ENCODE peak calls at places on chromosomes 4 and X, in four cellular contexts. S, O, M and Y are unnamed samples.

GRCh38 chrX:15988661-15989603 is 134.3 kb upstream of the AP1S2 start:
- DNase-seq in M (no peak), S (no peak), O (no peak), Y (no peak)

GRCh38 chr4:130422255-130422654 is 1326.3 kb downstream of the C4orf33 start:
- DNase-seq in M (no peak), S (no peak), O (no peak), Y (no peak)

GRCh38 chr4:48968814-48969213 is 17.3 kb upstream of the CWH43 start:
- DNase-seq in M (no peak), S (no peak), O (no peak), Y (no peak)

GRCh38 chrX:150569155-150569477 is 695 bp downstream of the MTM1 start:
- DNase-seq in O (no peak), M (no peak), S (no peak), Y (no peak)

GRCh38 chr4:108045687-108046024 is 56.0 kb downstream of the HADH start:
- DNase-seq in M (no peak), O (no peak), S (no peak), Y (no peak)

GRCh38 chr4:139689093-139689722 is 23.6 kb downstream of the MGST2 start:
- DNase-seq in O (no peak), S (no peak), M (no peak), Y (no peak)

GRCh38 chr4:128601992-128602695 is 207.4 kb upstream of the JADE1 start:
- DNase-seq in O (no peak), S (no peak), M (no peak), Y (no peak)

GRCh38 chrX:110006826-110007375 is 4.0 kb downstream of the TMEM164 start:
- DNase-seq in S (no peak), O (no peak), M (no peak), Y (no peak)

GRCh38 chr4:181661090-181661489 is 582.1 kb upstream of the TENM3 start:
- DNase-seq in S (no peak), O (no peak), M (no peak), Y (no peak)

GRCh38 chr4:138804705-138805104 is 210.9 kb upstream of the NOCT start:
- DNase-seq in O (no peak), M (no peak), S (no peak), Y (no peak)

GRCh38 chrX:85024044-85024443 is 20.4 kb downstream of the APOOL start:
- DNase-seq in M (no peak), O (no peak), S (no peak), Y (no peak)

GRCh38 chr4:3248178-3248480 is 830 bp upstream of the MSANTD1 start:
- DNase-seq in S (no peak), M (no peak), O (no peak), Y (no peak)

GRCh38 chrX:1516596-1517104 is 20.3 kb downstream of the P2RY8 start:
- DNase-seq in M (no peak), O (no peak), S (no peak), Y (no peak)

GRCh38 chr4:149715822-149716585 is 99.6 kb downstream of the IQCM start:
- DNase-seq in M (peak), O (no peak), S (no peak), Y (no peak)

GRCh38 chrX:40068048-40068447 is 29.7 kb downstream of the BCOR start:
- DNase-seq in M (no peak), S (no peak), O (no peak), Y (no peak)

GRCh38 chrX:17788956-17789562 is 51.8 kb downstream of the SCML1 start:
- DNase-seq in M (no peak), S (no peak), O (no peak), Y (no peak)

GRCh38 chr4:80243274-80244018 is 23.0 kb upstream of the FGF5 start:
- DNase-seq in M (no peak), S (no peak), O (no peak), Y (no peak)

GRCh38 chr4:4664234-4664633 is 122.4 kb upstream of the STX18 start:
- DNase-seq in M (no peak), S (no peak), O (no peak), Y (no peak)

GRCh38 chr4:183434264-183435045 is 10.0 kb upstream of the CDKN2AIP start:
- DNase-seq in S (no peak), M (no peak), O (no peak), Y (no peak)

GRCh38 chrX:132413459-132413858 is 75.4 kb downstream of the MBNL3 start:
- DNase-seq in O (no peak), S (no peak), M (no peak), Y (no peak)

GRCh38 chr4:60201052-60201673 is 999.0 kb upstream of the ADGRL3 start:
- DNase-seq in S (peak), O (no peak), M (no peak), Y (peak)

GRCh38 chrX:20056704-20057103 is 60.0 kb downstream of the MAP7D2 start:
- DNase-seq in M (no peak), S (no peak), O (no peak), Y (no peak)

GRCh38 chr4:18192901-18193300 is 171.3 kb upstream of the LCORL start:
- DNase-seq in M (no peak), O (no peak), S (no peak), Y (no peak)

GRCh38 chr4:177109769-177110168 is 199.9 kb upstream of the NEIL3 start:
- DNase-seq in O (no peak), M (no peak), S (no peak), Y (no peak)

GRCh38 chr4:6910340-6910959 is 824 bp downstream of the TBC1D14 start:
- DNase-seq in O (no peak), S (no peak), M (peak), Y (no peak)
- TF ChIP-seq CTCF in O (peak), S (no peak), M (no peak), Y (no peak)

GRCh38 chr4:26780524-26780923 is 80.1 kb upstream of the STIM2 start:
- DNase-seq in M (no peak), O (no peak), S (no peak), Y (no peak)
- TF ChIP-seq CTCF in M (no peak), O (no peak), S (no peak), Y (no peak)

DNA sequence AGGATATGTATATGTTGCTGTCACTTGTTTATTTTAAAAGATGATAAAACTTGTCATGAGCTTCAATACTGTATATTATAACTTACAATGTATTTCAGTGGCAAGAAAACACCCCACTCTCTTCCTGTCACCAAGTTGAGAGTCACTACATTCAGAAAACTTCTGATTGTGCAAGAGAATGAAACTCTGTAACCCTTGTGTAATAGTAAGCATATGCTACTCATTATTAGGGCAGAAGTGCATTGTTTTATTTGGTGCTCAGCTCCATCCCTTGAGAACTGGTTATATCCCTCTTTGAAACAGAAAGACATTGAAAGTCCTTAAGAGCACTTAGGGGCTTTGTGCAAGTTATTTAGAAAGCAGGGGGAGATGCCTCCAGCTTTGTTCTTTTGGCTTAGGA is 594.5 kb downstream of the ARAP2 start:
- DNase-seq in O (no peak), M (no peak), S (no peak), Y (no peak)
- TF ChIP-seq CTCF in O (no peak), M (no peak), S (no peak), Y (no peak)

GRCh38 chrX:119288890-119289393 is 52.9 kb downstream of the PGRMC1 start:
- DNase-seq in S (no peak), O (no peak), M (no peak), Y (no peak)

DNA sequence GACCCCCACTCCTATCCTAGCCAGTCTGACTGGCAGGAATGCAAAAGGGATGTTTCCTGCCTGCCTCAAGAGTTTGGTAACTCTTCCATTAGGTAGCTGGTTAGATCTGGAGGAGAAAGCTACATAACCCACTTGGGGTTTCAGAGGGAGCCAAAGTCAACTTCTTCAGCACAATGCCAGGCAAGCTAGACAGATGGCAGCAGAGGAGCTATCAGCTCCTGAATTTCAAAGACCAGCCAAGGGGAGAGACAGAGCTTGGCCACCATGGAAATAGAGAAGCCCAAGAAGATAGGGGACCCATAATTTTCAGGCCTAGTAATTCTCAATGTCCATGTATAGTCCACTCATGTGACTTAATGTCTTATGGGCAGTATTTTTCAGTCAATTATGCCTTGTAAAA is 56.4 kb downstream of the PGRMC1 start:
- DNase-seq in O (no peak), S (no peak), M (no peak), Y (no peak)
- TF ChIP-seq CTCF in O (no peak), S (no peak), M (no peak), Y (no peak)

GRCh38 chrX:124098089-124098488 is 136.6 kb downstream of the STAG2 start:
- DNase-seq in M (no peak), S (no peak), O (no peak), Y (peak)
- TF ChIP-seq CTCF in M (peak), S (peak), O (peak), Y (peak)

DNA sequence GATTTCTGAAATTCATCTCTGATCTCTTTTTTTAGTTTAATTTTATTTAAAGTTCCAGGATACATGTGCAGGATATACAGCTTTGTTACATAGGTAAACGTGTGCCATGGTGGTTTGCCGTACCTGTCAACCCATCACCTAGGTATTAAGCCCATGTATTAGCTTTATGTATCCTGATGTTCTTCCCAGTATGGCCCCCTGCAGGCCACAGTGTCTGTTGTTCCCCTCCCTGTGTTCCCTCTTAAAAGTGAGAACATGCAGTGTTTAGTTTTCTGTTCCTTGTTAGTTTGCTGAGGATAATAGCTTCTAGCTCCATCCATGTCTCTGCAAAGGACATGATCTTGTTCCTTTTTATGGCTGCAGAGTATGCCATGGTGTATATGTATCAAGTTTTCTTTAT is 153.2 kb downstream of the RAPGEF2 start:
- DNase-seq in M (no peak), S (no peak), O (no peak), Y (no peak)
- TF ChIP-seq CTCF in M (no peak), S (no peak), O (no peak), Y (no peak)

DNA sequence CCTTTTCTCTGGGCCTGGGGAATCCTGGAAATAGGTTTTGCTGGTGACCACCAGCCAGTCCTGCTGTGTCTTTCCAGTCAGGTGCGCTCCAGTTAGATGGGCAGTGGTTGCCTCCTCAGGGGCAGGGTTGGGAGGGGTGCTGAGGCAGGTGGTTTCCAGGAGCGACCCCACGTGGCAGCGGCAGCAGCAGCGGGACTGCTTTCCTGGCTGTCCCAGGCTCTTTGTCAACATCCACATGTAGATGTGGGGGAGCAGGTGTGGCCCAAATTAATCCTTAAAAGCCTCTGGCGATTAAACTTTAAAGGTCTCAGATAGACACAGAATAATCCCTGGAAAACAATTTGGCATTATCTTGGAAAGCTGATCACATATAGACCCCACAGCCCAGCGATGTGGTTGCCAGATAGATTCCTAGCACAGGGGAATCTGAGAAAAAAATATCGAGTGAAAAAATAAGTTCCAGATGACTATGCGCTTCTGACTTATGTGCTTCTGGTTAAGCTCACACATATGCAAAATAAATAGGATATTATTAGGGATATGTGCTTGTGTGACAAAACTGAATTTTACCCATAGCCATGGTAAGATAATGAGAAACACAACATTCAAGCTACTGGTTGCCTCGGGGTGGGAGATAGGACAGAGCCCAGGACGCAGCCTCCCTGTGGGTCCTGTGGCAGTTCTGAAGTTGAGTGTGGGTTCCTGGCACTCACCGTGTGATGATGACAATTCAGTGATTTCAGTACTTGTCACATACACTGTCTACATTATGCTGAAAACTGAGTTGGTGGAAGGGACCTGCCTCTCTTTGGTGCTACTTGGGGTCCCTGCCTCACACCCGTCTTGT is 336.4 kb downstream of the ARHGAP10 start:
- DNase-seq in S (no peak), O (no peak), M (no peak), Y (no peak)
- TF ChIP-seq CTCF in S (no peak), O (no peak), M (no peak), Y (no peak)

DNA sequence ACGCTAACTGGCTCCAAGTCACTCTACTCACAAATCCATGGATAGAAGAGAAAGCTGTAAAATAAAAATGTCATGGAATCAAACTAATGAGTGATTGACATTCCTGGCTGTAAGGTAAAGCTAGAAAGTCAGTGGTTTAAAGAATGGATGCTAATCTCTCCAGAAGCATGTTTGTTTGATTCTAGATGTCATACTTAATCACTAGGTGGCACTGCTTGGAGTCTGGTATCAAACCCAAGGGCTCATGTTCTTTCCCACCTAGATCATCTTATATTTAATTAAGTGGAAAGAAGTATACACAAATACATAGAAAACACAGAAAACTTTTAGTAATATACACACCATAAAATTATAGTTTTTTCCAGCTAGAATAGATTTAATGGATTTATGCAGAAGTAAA is 2666.6 kb downstream of the PCDH7 start:
- DNase-seq in S (peak), M (no peak), O (no peak), Y (no peak)
- TF ChIP-seq CTCF in S (peak), M (no peak), O (no peak), Y (no peak)